ENCODE peak calls at places on chromosomes 1 and 21, in five cellular contexts. J is activated CD8-positive, alpha-beta memory T cell treated with anti-CD3 and anti-CD28 coated beads, Interleukin-2, amount 10 ng/mL, durations not matched to agents 7 days and 5 days; S is body of pancreas; W is right cardiac atrium; H is activated CD8-positive, alpha-beta T cell treated with anti-CD3 and anti-CD28 coated beads for 36 hours. N is an unnamed sample.

GRCh38 chr21:34534522-34534921 is 22.5 kb upstream of the KCNE1 start:
- ATAC-seq in W (no peak), S (no peak), J (peak), H (peak), N (peak)

GRCh38 chr21:39736716-39737115 is 8.3 kb upstream of the IGSF5 start:
- ATAC-seq in S (no peak), J (no peak), H (no peak), W (no peak), N (no peak)

GRCh38 chr1:18557621-18558465 is 72.8 kb upstream of the PAX7 start:
- ATAC-seq in J (no peak), S (peak), H (peak), W (peak), N (peak)

GRCh38 chr1:216766633-216767325 is 43.5 kb upstream of the ESRRG start:
- ATAC-seq in S (no peak), H (no peak), W (no peak), J (no peak), N (no peak)

GRCh38 chr1:207740224-207740623 is 11.6 kb upstream of the CD46 start:
- ATAC-seq in J (no peak), W (no peak), S (no peak), H (no peak), N (no peak)

GRCh38 chr1:175016073-175016722 is 7.0 kb downstream of the MRPS14 start:
- ATAC-seq in J (no peak), W (no peak), S (no peak), H (no peak), N (no peak)

GRCh38 chr1:232369912-232370311 is 260.0 kb downstream of the SIPA1L2 start:
- ATAC-seq in H (no peak), W (peak), S (no peak), J (no peak), N (no peak)

GRCh38 chr1:167200749-167201148 is 19.9 kb upstream of the POU2F1 start:
- ATAC-seq in S (no peak), H (peak), W (no peak), J (no peak), N (no peak)

GRCh38 chr1:192579319-192579738 is 3.8 kb downstream of the RGS1 start:
- ATAC-seq in H (peak), J (no peak), S (no peak), W (no peak), N (peak)

GRCh38 chr1:172383541-172383940 is 36.9 kb upstream of the C1orf105 start:
- ATAC-seq in J (no peak), H (no peak), W (no peak), S (no peak), N (no peak)

N was measured in stimulated activated memory B cell treated with anti-CD40 and anti-IgM and Interleukin-4, amounts not matched to agents 10 μg/mL and 1 μg/mL and 100 μg/mL, for 72 hours.